ENCODE peak calls at places on chromosomes 16 and 17, in six cellular contexts. K, U, O, M, N and E are unnamed samples.

GRCh38 chr17:82678265-82678891 is 20.1 kb downstream of the RAB40B start:
- DNase-seq in K (no peak), U (no peak), O (no peak), M (no peak), N (no peak), E (no peak)

GRCh38 chr17:81802856-81803643 is 900 bp upstream of the GCGR start:
- DNase-seq in K (no peak), U (no peak), O (no peak), M (no peak), N (no peak), E (no peak)

GRCh38 chr17:50938821-50939541 is 72.8 kb upstream of the TOB1 start:
- DNase-seq in K (no peak), U (no peak), O (no peak), M (no peak), N (no peak), E (no peak)

GRCh38 chr17:7992516-7992915 is 9.9 kb upstream of the GUCY2D start:
- DNase-seq in K (no peak), U (no peak), O (no peak), M (no peak), N (peak), E (no peak)

GRCh38 chr16:11258553-11259287 is 2.7 kb upstream of the SOCS1 start:
- DNase-seq in K (peak), U (no peak), O (peak), M (no peak), N (no peak), E (no peak)

GRCh38 chr16:54432481-54433229 is 146.1 kb upstream of the IRX3 start:
- DNase-seq in K (no peak), U (no peak), O (no peak), M (no peak), N (no peak), E (no peak)

GRCh38 chr16:54194008-54194731 is 92.4 kb downstream of the IRX3 start:
- DNase-seq in K (no peak), U (no peak), O (no peak), M (no peak), N (no peak), E (no peak)

GRCh38 chr16:17469011-17469741 is 1.6 kb downstream of the XYLT1 start:
- DNase-seq in K (no peak), U (no peak), O (no peak), M (no peak), N (peak), E (no peak)

GRCh38 chr17:69757794-69758430 is 317.1 kb upstream of the KCNJ16 start:
- DNase-seq in K (no peak), U (no peak), O (no peak), M (no peak), N (peak), E (no peak)

GRCh38 chr17:82358467-82359350 is at the start of gene TEX19:
- DNase-seq in K (no peak), U (peak), O (no peak), M (no peak), N (no peak), E (no peak)

GRCh38 chr17:27496005-27496404 is 39.8 kb downstream of the KSR1 start:
- DNase-seq in K (no peak), U (no peak), O (no peak), M (no peak), N (no peak), E (no peak)

GRCh38 chr16:2088759-2089358 is 41.1 kb downstream of the TSC2 start:
- DNase-seq in K (no peak), U (no peak), O (no peak), M (no peak), N (peak), E (no peak)

GRCh38 chr17:66191607-66192377 is at the start of gene CEP112:
- DNase-seq in K (peak), U (peak), O (peak), M (peak), N (peak), E (peak)

GRCh38 chr16:81467072-81467471 is 22.5 kb downstream of the CMIP start:
- DNase-seq in K (no peak), U (no peak), O (no peak), M (no peak), N (no peak), E (no peak)

GRCh38 chr17:50421308-50422031 is 4.5 kb upstream of the ACSF2 start:
- DNase-seq in K (no peak), U (peak), O (peak), M (no peak), N (no peak), E (peak)